ENCODE peak calls at places on chromosomes 5 and 9, in six cellular contexts. H is fibroblast of the aortic adventitia, X is IMR-90, D is psoas muscle, K is H7, A is foreskin fibroblast. T is an unnamed sample.

GRCh38 chr9:87357600-87357999 is 140.1 kb upstream of the DAPK1 start:
- DNase-seq in D (no peak), H (no peak), K (no peak), X (no peak), A (no peak), T (no peak)

GRCh38 chr5:140608730-140609520 is 24.1 kb downstream of the CD14 start:
- DNase-seq in X (no peak), K (no peak), H (no peak), A (no peak), D (no peak), T (no peak)

GRCh38 chr9:98890256-98890655 is 53.5 kb upstream of the COL15A1 start:
- DNase-seq in K (no peak), D (no peak), H (no peak), A (no peak), X (no peak), T (no peak)

GRCh38 chr5:168162464-168162863 is 129.0 kb upstream of the WWC1 start:
- DNase-seq in H (no peak), K (peak; percentile 42), A (no peak), D (no peak), X (no peak), T (peak; percentile 77)

GRCh38 chr9:115210699-115211098 is 92.7 kb upstream of the TNC start:
- DNase-seq in A (no peak), X (no peak), D (no peak), K (no peak), H (no peak), T (no peak)

GRCh38 chr9:32426278-32426939 is 42.0 kb downstream of the ACO1 start:
- DNase-seq in H (peak; percentile 84), K (no peak), A (peak; percentile 72), D (no peak), X (peak; percentile 99), T (no peak)

GRCh38 chr5:147708708-147709107 is 73.8 kb downstream of the JAKMIP2 start:
- DNase-seq in A (no peak), D (no peak), X (no peak), K (no peak), H (no peak), T (no peak)

GRCh38 chr5:42321800-42322199 is 101.4 kb upstream of the GHR start:
- DNase-seq in D (no peak), A (no peak), X (no peak), H (no peak), K (no peak), T (no peak)

GRCh38 chr9:95018099-95018927 is 291.8 kb downstream of the AOPEP start:
- DNase-seq in D (peak; percentile 72), A (peak; percentile 88), H (peak; percentile 96), X (peak; percentile 97), K (no peak), T (peak; percentile 95)

GRCh38 chr9:124652203-124652992 is 118.7 kb downstream of the NR6A1 start:
- DNase-seq in H (peak; percentile 96), D (no peak), X (peak; percentile 88), K (no peak), A (peak; percentile 86), T (peak; percentile 90)

GRCh38 chr5:101418735-101419134 is 515.7 kb upstream of the ST8SIA4 start:
- DNase-seq in K (no peak), A (peak; percentile 3), H (peak; percentile 25), X (no peak), D (no peak), T (no peak)

GRCh38 chr5:154534457-154535050 is 56.5 kb upstream of the HAND1 start:
- DNase-seq in X (no peak), K (no peak), H (no peak), D (no peak), A (no peak), T (no peak)

GRCh38 chr9:136565075-136565721 is 19.4 kb upstream of the NOTCH1 start:
- DNase-seq in H (peak; percentile 53), K (no peak), D (no peak), A (no peak), X (no peak), T (no peak)
- H3K4me3 ChIP-seq in H (no peak overlapping the region), K (no peak overlapping the region), D (no peak overlapping the region), A (no peak overlapping the region), X (no peak overlapping the region), T (no peak overlapping the region)

GRCh38 chr9:91843093-91843492 is 106.9 kb downstream of the ROR2 start:
- DNase-seq in H (no peak), D (no peak), A (no peak), K (no peak), X (no peak), T (no peak)

GRCh38 chr9:91842358-91842757 is 107.7 kb downstream of the ROR2 start:
- DNase-seq in K (peak; percentile 9), H (no peak), A (no peak), D (no peak), X (no peak), T (no peak)

GRCh38 chr9:91844656-91845291 is 105.3 kb downstream of the ROR2 start:
- DNase-seq in K (no peak), A (no peak), X (no peak), D (no peak), H (no peak), T (no peak)

GRCh38 chr9:91844170-91844569 is 105.9 kb downstream of the ROR2 start:
- DNase-seq in H (no peak), X (no peak), A (no peak), D (peak; percentile 65), K (peak; percentile 53), T (no peak)

DNA sequence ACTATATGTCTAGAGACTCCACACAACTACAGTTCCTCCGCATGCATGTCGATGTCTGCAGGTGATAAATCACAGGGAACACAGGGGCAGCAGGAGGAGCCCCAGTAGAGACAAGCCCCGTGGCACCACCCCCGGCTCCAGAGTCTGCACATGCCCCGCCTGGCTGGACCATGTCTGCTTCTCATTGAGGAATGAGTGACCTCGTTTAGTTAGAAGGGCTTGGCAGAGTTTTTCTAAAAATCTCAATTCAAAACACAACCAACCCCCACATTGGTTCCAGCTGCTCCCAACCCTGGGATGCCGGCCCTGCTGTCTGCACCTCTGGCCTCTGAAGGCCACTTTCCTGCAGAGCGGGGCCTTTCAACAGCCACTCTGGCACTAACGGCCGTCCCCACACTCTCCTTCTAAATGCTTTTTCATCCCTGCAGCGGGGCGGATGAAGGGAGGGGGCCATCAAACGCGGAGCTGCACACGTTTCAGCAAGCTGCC is 106.4 kb downstream of the ROR2 start:
- DNase-seq in D (no peak), H (peak; percentile 60), A (no peak), X (no peak), K (peak; percentile 65), T (no peak)
- H3K4me3 ChIP-seq in D (no peak overlapping the region), H (no peak overlapping the region), A (no peak overlapping the region), X (no peak overlapping the region), K (no peak overlapping the region), T (no peak overlapping the region)

GRCh38 chr5:36237756-36238155 is 4.0 kb downstream of the NADK2 start:
- DNase-seq in X (no peak), K (no peak), A (no peak), D (no peak), H (no peak), T (peak; percentile 33)

GRCh38 chr5:36240779-36241635 is 718 bp downstream of the NADK2 start:
- DNase-seq in K (peak; percentile 81), A (peak; percentile 57), D (peak; percentile 74), X (peak; percentile 59), H (peak; percentile 59), T (peak; percentile 62)

GRCh38 chr5:36238896-36239295 is 2.8 kb downstream of the NADK2 start:
- DNase-seq in X (no peak), H (peak; percentile 58), A (no peak), D (no peak), K (no peak), T (peak; percentile 37)

GRCh38 chr5:36241636-36242533 is at the start of gene NADK2:
- DNase-seq in X (peak; percentile 92), A (peak; percentile 96), D (peak; percentile 97), K (peak; percentile 96), H (peak; percentile 95), T (peak; percentile 97)

GRCh38 chr5:36239370-36240293 is 2.1 kb downstream of the NADK2 start:
- DNase-seq in D (no peak), K (no peak), X (no peak), H (no peak), A (no peak), T (no peak)
- H3K4me3 ChIP-seq in D (peak overlapping the region; percentile 91), K (no peak overlapping the region), X (no peak overlapping the region), H (peak overlapping the region; percentile 82), A (peak overlapping the region; percentile 86), T (no peak overlapping the region)

GRCh38 chr5:32584651-32585050 is 706 bp upstream of the SUB1 start:
- DNase-seq in D (no peak), X (no peak), H (no peak), K (no peak), A (no peak), T (no peak)
- H3K4me3 ChIP-seq in D (peak overlapping the region; percentile 96), X (no peak overlapping the region), H (no peak overlapping the region), K (no peak overlapping the region), A (no peak overlapping the region), T (no peak overlapping the region)

GRCh38 chr9:106423575-106423974 is 439.4 kb upstream of the ZNF462 start:
- DNase-seq in A (no peak), K (no peak), X (no peak), H (no peak), D (no peak), T (no peak)

GRCh38 chr9:106420511-106420944 is 442.4 kb upstream of the ZNF462 start:
- DNase-seq in A (peak; percentile 1), H (no peak), K (no peak), X (no peak), D (no peak), T (no peak)

GRCh38 chr9:106417685-106418084 is 445.3 kb upstream of the ZNF462 start:
- DNase-seq in X (no peak), A (no peak), H (no peak), K (no peak), D (no peak), T (no peak)

GRCh38 chr9:106421772-106422171 is 441.2 kb upstream of the ZNF462 start:
- DNase-seq in D (no peak), H (no peak), X (no peak), A (no peak), K (no peak), T (no peak)

GRCh38 chr9:106419737-106420136 is 443.2 kb upstream of the ZNF462 start:
- DNase-seq in D (no peak), H (no peak), A (no peak), K (no peak), X (no peak), T (no peak)
- H3K4me3 ChIP-seq in D (no peak overlapping the region), H (no peak overlapping the region), A (no peak overlapping the region), K (no peak overlapping the region), X (no peak overlapping the region), T (no peak overlapping the region)

GRCh38 chr5:156640751-156641241 is 209.3 kb upstream of the PPP1R2B start:
- DNase-seq in A (no peak), X (peak; percentile 44), K (no peak), D (no peak), H (peak; percentile 6), T (no peak)
- H3K4me3 ChIP-seq in A (no peak overlapping the region), X (no peak overlapping the region), K (no peak overlapping the region), D (no peak overlapping the region), H (no peak overlapping the region), T (no peak overlapping the region)

GRCh38 chr5:75656311-75657003 is 45.2 kb downstream of the ANKDD1B start:
- DNase-seq in A (peak; percentile 20), D (no peak), X (peak; percentile 46), H (peak; percentile 41), K (no peak), T (no peak)
- H3K4me3 ChIP-seq in A (peak overlapping the region; percentile 46), D (peak overlapping the region; percentile 53), X (peak overlapping the region; percentile 56), H (peak overlapping the region; percentile 55), K (no peak overlapping the region), T (no peak overlapping the region)

T was measured in trophoblast cell.